ENCODE peak calls at places on chromosomes 7 and 10, in ten cellular contexts. One of them, this sample, is unnamed.
A peak's percentile ranks its signal among the peaks of the same experiment; 100 is the strongest.

GRCh38 chr7:82078807-82079206 is 309.0 kb upstream of the HGF start:
- DNase-seq in ovary: no peak
- DNase-seq in naive thymus-derived CD4-positive, alpha-beta T cell: no peak
- DNase-seq in heart left ventricle: no peak
- DNase-seq in GM23248: no peak
- DNase-seq in dorsolateral prefrontal cortex: no peak
- DNase-seq in aorta: no peak
- DNase-seq in IMR-90: no peak
- DNase-seq in lung: no peak
- DNase-seq in body of pancreas: no peak
- DNase-seq in this sample: no peak

GRCh38 chr10:52256832-52257691 is 57.0 kb upstream of the DKK1 start:
- DNase-seq in GM23248: peak; percentile 29
- DNase-seq in lung: peak; percentile 30
- DNase-seq in heart left ventricle: no peak
- DNase-seq in dorsolateral prefrontal cortex: no peak
- DNase-seq in body of pancreas: no peak
- DNase-seq in aorta: no peak
- DNase-seq in IMR-90: peak; percentile 31
- DNase-seq in ovary: no peak
- DNase-seq in naive thymus-derived CD4-positive, alpha-beta T cell: no peak
- DNase-seq in this sample: no peak

GRCh38 chr10:13231808-13232207 is 2.4 kb downstream of the UCMA start:
- DNase-seq in lung: no peak
- DNase-seq in GM23248: no peak
- DNase-seq in heart left ventricle: no peak
- DNase-seq in naive thymus-derived CD4-positive, alpha-beta T cell: no peak
- DNase-seq in body of pancreas: no peak
- DNase-seq in dorsolateral prefrontal cortex: no peak
- DNase-seq in ovary: no peak
- DNase-seq in aorta: no peak
- DNase-seq in IMR-90: no peak
- DNase-seq in this sample: no peak

GRCh38 chr7:76393116-76394031 is 16.1 kb downstream of the SSC4D start:
- DNase-seq in GM23248: peak; percentile 96
- DNase-seq in dorsolateral prefrontal cortex: peak; percentile 90
- DNase-seq in ovary: peak; percentile 94
- DNase-seq in lung: peak; percentile 95
- DNase-seq in heart left ventricle: peak; percentile 97
- DNase-seq in body of pancreas: peak; percentile 96
- DNase-seq in IMR-90: peak; percentile 71
- DNase-seq in aorta: peak; percentile 97
- DNase-seq in naive thymus-derived CD4-positive, alpha-beta T cell: peak; percentile 94
- DNase-seq in this sample: peak; percentile 53

GRCh38 chr10:117271427-117271826 is 30.5 kb downstream of the SLC18A2 start:
- DNase-seq in dorsolateral prefrontal cortex: no peak
- DNase-seq in lung: no peak
- DNase-seq in body of pancreas: no peak
- DNase-seq in heart left ventricle: no peak
- DNase-seq in aorta: no peak
- DNase-seq in IMR-90: peak; percentile 23
- DNase-seq in GM23248: peak; percentile 43
- DNase-seq in ovary: no peak
- DNase-seq in naive thymus-derived CD4-positive, alpha-beta T cell: no peak
- DNase-seq in this sample: peak; percentile 24

GRCh38 chr7:2307690-2308107 is 6.5 kb downstream of the SNX8 start:
- DNase-seq in naive thymus-derived CD4-positive, alpha-beta T cell: no peak
- DNase-seq in lung: no peak
- DNase-seq in dorsolateral prefrontal cortex: no peak
- DNase-seq in GM23248: no peak
- DNase-seq in body of pancreas: no peak
- DNase-seq in ovary: no peak
- DNase-seq in heart left ventricle: no peak
- DNase-seq in IMR-90: no peak
- DNase-seq in aorta: no peak
- DNase-seq in this sample: no peak

GRCh38 chr10:43234471-43235041 is 32.3 kb downstream of the RASGEF1A start:
- DNase-seq in ovary: peak; percentile 4
- DNase-seq in naive thymus-derived CD4-positive, alpha-beta T cell: no peak
- DNase-seq in body of pancreas: peak; percentile 8
- DNase-seq in heart left ventricle: peak; percentile 49
- DNase-seq in dorsolateral prefrontal cortex: peak; percentile 15
- DNase-seq in lung: no peak
- DNase-seq in GM23248: no peak
- DNase-seq in IMR-90: no peak
- DNase-seq in aorta: peak; percentile 35
- DNase-seq in this sample: no peak

GRCh38 chr10:132167976-132168375 is 18.8 kb upstream of the DPYSL4 start:
- DNase-seq in naive thymus-derived CD4-positive, alpha-beta T cell: no peak
- DNase-seq in aorta: peak; percentile 33
- DNase-seq in dorsolateral prefrontal cortex: no peak
- DNase-seq in lung: no peak
- DNase-seq in heart left ventricle: peak; percentile 38
- DNase-seq in IMR-90: no peak
- DNase-seq in ovary: no peak
- DNase-seq in GM23248: no peak
- DNase-seq in body of pancreas: no peak
- DNase-seq in this sample: no peak

GRCh38 chr10:62044569-62044968 is 143.1 kb downstream of the ARID5B start:
- DNase-seq in ovary: no peak
- DNase-seq in IMR-90: no peak
- DNase-seq in heart left ventricle: no peak
- DNase-seq in lung: no peak
- DNase-seq in body of pancreas: no peak
- DNase-seq in naive thymus-derived CD4-positive, alpha-beta T cell: no peak
- DNase-seq in GM23248: no peak
- DNase-seq in aorta: no peak
- DNase-seq in dorsolateral prefrontal cortex: no peak
- DNase-seq in this sample: no peak

GRCh38 chr10:52883996-52884871 is 111.7 kb upstream of the MBL2 start:
- DNase-seq in naive thymus-derived CD4-positive, alpha-beta T cell: no peak
- DNase-seq in dorsolateral prefrontal cortex: no peak
- DNase-seq in GM23248: peak; percentile 63
- DNase-seq in heart left ventricle: no peak
- DNase-seq in lung: peak; percentile 50
- DNase-seq in aorta: no peak
- DNase-seq in ovary: peak; percentile 25
- DNase-seq in body of pancreas: peak; percentile 32
- DNase-seq in IMR-90: peak; percentile 67
- DNase-seq in this sample: peak; percentile 52

GRCh38 chr10:93356516-93356915 is 125.6 kb downstream of the MYOF start:
- DNase-seq in lung: no peak
- DNase-seq in GM23248: no peak
- DNase-seq in aorta: no peak
- DNase-seq in ovary: no peak
- DNase-seq in heart left ventricle: no peak
- DNase-seq in dorsolateral prefrontal cortex: no peak
- DNase-seq in naive thymus-derived CD4-positive, alpha-beta T cell: no peak
- DNase-seq in body of pancreas: no peak
- DNase-seq in IMR-90: no peak
- DNase-seq in this sample: no peak

GRCh38 chr10:93357680-93358079 is 124.5 kb downstream of the MYOF start:
- DNase-seq in aorta: no peak
- DNase-seq in body of pancreas: no peak
- DNase-seq in IMR-90: peak; percentile 32
- DNase-seq in dorsolateral prefrontal cortex: no peak
- DNase-seq in naive thymus-derived CD4-positive, alpha-beta T cell: peak; percentile 14
- DNase-seq in GM23248: peak; percentile 62
- DNase-seq in lung: no peak
- DNase-seq in ovary: no peak
- DNase-seq in heart left ventricle: no peak
- DNase-seq in this sample: peak; percentile 13

DNA sequence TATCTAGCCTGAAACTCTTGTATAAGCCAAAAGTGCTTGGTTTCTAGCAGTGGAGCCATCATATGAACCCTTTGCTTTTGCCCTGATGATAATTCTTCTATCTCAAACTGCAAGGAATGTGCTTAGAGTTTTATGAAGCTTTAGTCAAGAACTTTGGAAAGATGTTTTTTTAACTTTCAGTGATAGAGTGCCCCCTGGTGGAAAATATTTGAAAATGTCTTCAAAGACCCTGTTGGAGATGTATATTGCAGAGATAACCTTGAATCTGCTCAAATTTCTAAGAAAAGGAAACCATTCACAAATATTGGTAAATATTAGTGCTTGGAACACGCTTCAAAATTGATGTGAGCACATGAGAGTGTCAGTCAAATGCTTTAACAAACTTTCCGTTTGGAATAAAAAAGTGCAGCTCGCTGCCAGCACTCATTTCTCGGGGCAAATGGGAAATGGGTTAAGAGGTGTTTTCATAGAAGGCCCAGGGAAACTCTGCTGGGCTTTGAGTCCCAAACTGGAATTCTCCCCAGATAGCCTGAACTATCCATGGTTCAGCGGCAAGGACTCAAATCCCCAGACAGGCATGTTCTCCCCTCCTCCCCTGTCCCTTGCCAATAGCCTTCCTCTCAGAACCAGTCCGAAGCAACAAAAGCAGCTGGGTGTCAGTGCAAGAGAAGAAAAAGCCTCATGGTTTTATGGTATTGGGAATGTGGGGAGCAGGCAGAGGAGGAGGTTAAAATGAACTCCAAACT is 129.3 kb downstream of the MYOF start:
- DNase-seq in dorsolateral prefrontal cortex: no peak
- DNase-seq in aorta: no peak
- DNase-seq in IMR-90: peak; percentile 52
- DNase-seq in naive thymus-derived CD4-positive, alpha-beta T cell: peak; percentile 50
- DNase-seq in GM23248: peak; percentile 56
- DNase-seq in body of pancreas: no peak
- DNase-seq in ovary: no peak
- DNase-seq in lung: no peak
- DNase-seq in heart left ventricle: no peak
- DNase-seq in this sample: peak; percentile 11
- H3K27ac ChIP-seq in dorsolateral prefrontal cortex: no peak overlapping the region
- H3K27ac ChIP-seq in aorta: no peak overlapping the region
- H3K27ac ChIP-seq in IMR-90: no peak overlapping the region
- H3K27ac ChIP-seq in naive thymus-derived CD4-positive, alpha-beta T cell: no peak overlapping the region
- H3K27ac ChIP-seq in GM23248: no peak overlapping the region
- H3K27ac ChIP-seq in body of pancreas: no peak overlapping the region
- H3K27ac ChIP-seq in ovary: no peak overlapping the region
- H3K27ac ChIP-seq in lung: no peak overlapping the region
- H3K27ac ChIP-seq in heart left ventricle: no peak overlapping the region
- H3K27ac ChIP-seq in this sample: no peak overlapping the region

GRCh38 chr7:120079022-120079421 is 194.0 kb upstream of the KCND2 start:
- DNase-seq in body of pancreas: no peak
- DNase-seq in ovary: no peak
- DNase-seq in aorta: no peak
- DNase-seq in lung: no peak
- DNase-seq in naive thymus-derived CD4-positive, alpha-beta T cell: no peak
- DNase-seq in GM23248: no peak
- DNase-seq in heart left ventricle: no peak
- DNase-seq in IMR-90: no peak
- DNase-seq in dorsolateral prefrontal cortex: no peak
- DNase-seq in this sample: no peak

GRCh38 chr7:120077777-120078176 is 195.2 kb upstream of the KCND2 start:
- DNase-seq in aorta: no peak
- DNase-seq in heart left ventricle: no peak
- DNase-seq in body of pancreas: no peak
- DNase-seq in GM23248: no peak
- DNase-seq in IMR-90: no peak
- DNase-seq in lung: no peak
- DNase-seq in naive thymus-derived CD4-positive, alpha-beta T cell: no peak
- DNase-seq in ovary: no peak
- DNase-seq in dorsolateral prefrontal cortex: no peak
- DNase-seq in this sample: no peak

DNA sequence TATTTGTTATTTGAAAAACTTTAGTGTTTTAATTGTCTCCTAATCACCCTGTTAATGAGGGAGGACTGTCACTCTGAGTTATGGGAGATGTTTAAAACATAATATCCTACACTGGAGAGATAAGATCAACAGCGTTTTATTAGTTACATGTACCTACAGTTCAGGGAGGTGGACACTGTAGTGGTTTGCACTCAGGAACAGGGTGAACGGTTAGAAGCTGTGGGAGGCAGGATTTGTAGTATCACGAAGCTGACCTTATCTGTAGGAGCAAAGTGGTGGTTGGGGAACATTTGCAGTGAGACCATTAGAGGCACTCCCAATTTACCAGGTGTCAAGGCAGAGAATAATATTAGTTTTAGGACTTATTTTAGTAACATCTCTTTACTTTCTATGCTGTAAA is 193.3 kb upstream of the KCND2 start:
- DNase-seq in GM23248: no peak
- DNase-seq in body of pancreas: no peak
- DNase-seq in naive thymus-derived CD4-positive, alpha-beta T cell: no peak
- DNase-seq in ovary: no peak
- DNase-seq in aorta: no peak
- DNase-seq in IMR-90: no peak
- DNase-seq in lung: no peak
- DNase-seq in heart left ventricle: no peak
- DNase-seq in dorsolateral prefrontal cortex: no peak
- DNase-seq in this sample: no peak
- H3K27ac ChIP-seq in GM23248: no peak overlapping the region
- H3K27ac ChIP-seq in body of pancreas: no peak overlapping the region
- H3K27ac ChIP-seq in naive thymus-derived CD4-positive, alpha-beta T cell: no peak overlapping the region
- H3K27ac ChIP-seq in ovary: no peak overlapping the region
- H3K27ac ChIP-seq in aorta: no peak overlapping the region
- H3K27ac ChIP-seq in IMR-90: no peak overlapping the region
- H3K27ac ChIP-seq in lung: no peak overlapping the region
- H3K27ac ChIP-seq in heart left ventricle: no peak overlapping the region
- H3K27ac ChIP-seq in dorsolateral prefrontal cortex: no peak overlapping the region
- H3K27ac ChIP-seq in this sample: no peak overlapping the region

GRCh38 chr10:95457319-95457886 is 103.8 kb downstream of the SORBS1 start:
- DNase-seq in aorta: no peak
- DNase-seq in dorsolateral prefrontal cortex: no peak
- DNase-seq in GM23248: no peak
- DNase-seq in ovary: no peak
- DNase-seq in lung: no peak
- DNase-seq in heart left ventricle: no peak
- DNase-seq in naive thymus-derived CD4-positive, alpha-beta T cell: no peak
- DNase-seq in body of pancreas: no peak
- DNase-seq in IMR-90: no peak
- DNase-seq in this sample: peak; percentile 32
- H3K27ac ChIP-seq in aorta: peak overlapping the region; percentile 84
- H3K27ac ChIP-seq in dorsolateral prefrontal cortex: no peak overlapping the region
- H3K27ac ChIP-seq in GM23248: no peak overlapping the region
- H3K27ac ChIP-seq in ovary: no peak overlapping the region
- H3K27ac ChIP-seq in lung: peak overlapping the region; percentile 59
- H3K27ac ChIP-seq in heart left ventricle: no peak overlapping the region
- H3K27ac ChIP-seq in naive thymus-derived CD4-positive, alpha-beta T cell: no peak overlapping the region
- H3K27ac ChIP-seq in body of pancreas: no peak overlapping the region
- H3K27ac ChIP-seq in IMR-90: no peak overlapping the region
- H3K27ac ChIP-seq in this sample: no peak overlapping the region

DNA sequence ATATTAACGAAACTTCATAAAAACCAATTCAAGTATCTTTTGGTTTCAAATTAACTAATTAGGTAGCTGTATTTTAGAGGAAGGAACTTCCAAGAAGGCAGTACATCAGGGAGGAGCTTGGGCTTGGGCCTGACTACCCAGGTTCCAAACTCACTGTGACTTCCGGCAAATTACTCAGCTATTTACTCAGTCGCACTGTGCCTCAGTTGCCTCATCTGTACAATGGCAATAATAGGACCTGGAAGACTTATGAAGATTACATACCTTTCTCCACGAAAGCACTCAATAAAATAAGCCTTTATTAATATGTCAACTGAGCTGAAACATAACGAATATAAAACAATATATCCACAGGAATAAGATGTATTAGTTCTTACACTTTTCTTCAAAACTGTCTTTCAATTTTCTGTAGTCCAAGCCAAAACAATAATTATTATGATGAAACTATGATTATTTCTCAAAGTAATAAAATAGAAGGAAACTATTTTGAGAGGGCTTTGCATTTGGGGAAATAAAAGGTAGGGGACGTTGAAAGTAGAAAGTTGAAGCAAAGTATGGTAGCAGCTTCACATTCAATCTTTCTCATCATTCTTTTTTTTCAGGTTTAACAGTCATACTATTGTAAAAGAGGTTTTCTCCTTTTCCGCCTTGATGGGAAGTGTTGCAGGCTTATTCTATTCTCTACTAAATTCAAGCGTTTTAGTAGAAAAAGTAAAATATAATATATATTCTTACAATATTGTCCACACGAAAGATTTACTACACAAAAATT is 10.5 kb upstream of the EBLN1 start:
- DNase-seq in IMR-90: no peak
- DNase-seq in naive thymus-derived CD4-positive, alpha-beta T cell: no peak
- DNase-seq in heart left ventricle: no peak
- DNase-seq in GM23248: no peak
- DNase-seq in ovary: no peak
- DNase-seq in dorsolateral prefrontal cortex: no peak
- DNase-seq in lung: no peak
- DNase-seq in aorta: no peak
- DNase-seq in body of pancreas: no peak
- DNase-seq in this sample: no peak
- H3K27ac ChIP-seq in IMR-90: no peak overlapping the region
- H3K27ac ChIP-seq in naive thymus-derived CD4-positive, alpha-beta T cell: peak overlapping the region; percentile 70
- H3K27ac ChIP-seq in heart left ventricle: peak overlapping the region; percentile 90
- H3K27ac ChIP-seq in GM23248: peak overlapping the region; percentile 86
- H3K27ac ChIP-seq in ovary: peak overlapping the region; percentile 97
- H3K27ac ChIP-seq in dorsolateral prefrontal cortex: peak overlapping the region; percentile 97
- H3K27ac ChIP-seq in lung: no peak overlapping the region
- H3K27ac ChIP-seq in aorta: no peak overlapping the region
- H3K27ac ChIP-seq in body of pancreas: peak overlapping the region; percentile 98
- H3K27ac ChIP-seq in this sample: peak overlapping the region; percentile 72

This sample was measured in astrocyte.